ENCODE peak calls at places on chromosomes 3 and 15, in nine cellular contexts. N is psoas muscle; Z is stomach; H is PC-3; P is CD8-positive, alpha-beta memory T cell; S is Caco-2; R is SK-N-SH; W is tibial artery; G is breast epithelium. E is an unnamed sample. For H3K36me3 and H3K27me3, the result is how much of the 10 kb centered on the place peaks cover.

GRCh38 chr3:111961461-111962269 is 17.2 kb upstream of the ABHD10 start:
- DNase-seq in N (no peak), Z (no peak), H (no peak), P (no peak), S (no peak), R (no peak), W (no peak), G (no peak), E (no peak)

GRCh38 chr3:159929181-159929893 is 59.3 kb upstream of the IL12A start:
- DNase-seq in N (peak), Z (no peak), H (peak), P (no peak), S (peak), R (no peak), W (no peak), G (no peak), E (no peak)

GRCh38 chr15:44584162-44584749 is 47.3 kb downstream of the EIF3J start:
- DNase-seq in N (no peak), Z (peak), H (peak), P (peak), S (peak), R (peak), W (no peak), G (no peak), E (peak)

GRCh38 chr3:196965804-196966173 is 2.8 kb downstream of the PIGZ start:
- DNase-seq in N (no peak), Z (no peak), H (no peak), P (no peak), S (no peak), R (no peak), W (no peak), G (no peak), E (no peak)

GRCh38 chr15:58758141-58758540 is 8.6 kb upstream of the ADAM10 start:
- DNase-seq in N (no peak), Z (no peak), H (no peak), P (no peak), S (peak), R (peak), W (no peak), G (no peak), E (no peak)

GRCh38 chr3:182609575-182610156 is 183.6 kb upstream of the ATP11B start:
- DNase-seq in N (no peak), Z (peak), H (peak), P (no peak), S (no peak), R (no peak), W (no peak), G (no peak), E (no peak)

GRCh38 chr15:85318048-85318731 is 62.2 kb upstream of the AKAP13 start:
- DNase-seq in N (no peak), Z (peak), H (peak), P (no peak), S (peak), R (no peak), W (no peak), G (no peak), E (no peak)

GRCh38 chr3:16406175-16406574 is 107.3 kb downstream of the RFTN1 start:
- DNase-seq in N (no peak), Z (no peak), H (no peak), P (no peak), S (no peak), R (no peak), W (no peak), G (no peak), E (no peak)

GRCh38 chr3:50632450-50632849 is 15.5 kb downstream of the MAPKAPK3 start:
- DNase-seq in N (no peak), Z (no peak), H (peak), P (no peak), S (no peak), R (peak), W (no peak), G (no peak), E (no peak)

GRCh38 chr15:32750981-32751380 is 33.2 kb downstream of the GREM1 start:
- DNase-seq in N (no peak), Z (no peak), H (no peak), P (no peak), S (no peak), R (peak), W (no peak), G (no peak), E (no peak)

GRCh38 chr3:188407158-188407880 is 253.4 kb downstream of the LPP start:
- DNase-seq in N (no peak), Z (no peak), H (no peak), P (no peak), S (no peak), R (no peak), W (no peak), G (no peak), E (no peak)

GRCh38 chr3:39960515-39961403 is 151.3 kb downstream of the MYRIP start:
- DNase-seq in N (no peak), Z (no peak), H (no peak), P (no peak), S (no peak), R (no peak), W (peak), G (no peak), E (no peak)

GRCh38 chr3:38267689-38268477 is 2.3 kb downstream of the SLC22A13 start:
- DNase-seq in N (no peak), Z (no peak), H (no peak), P (no peak), S (no peak), R (no peak), W (no peak), G (no peak), E (peak)

DNA sequence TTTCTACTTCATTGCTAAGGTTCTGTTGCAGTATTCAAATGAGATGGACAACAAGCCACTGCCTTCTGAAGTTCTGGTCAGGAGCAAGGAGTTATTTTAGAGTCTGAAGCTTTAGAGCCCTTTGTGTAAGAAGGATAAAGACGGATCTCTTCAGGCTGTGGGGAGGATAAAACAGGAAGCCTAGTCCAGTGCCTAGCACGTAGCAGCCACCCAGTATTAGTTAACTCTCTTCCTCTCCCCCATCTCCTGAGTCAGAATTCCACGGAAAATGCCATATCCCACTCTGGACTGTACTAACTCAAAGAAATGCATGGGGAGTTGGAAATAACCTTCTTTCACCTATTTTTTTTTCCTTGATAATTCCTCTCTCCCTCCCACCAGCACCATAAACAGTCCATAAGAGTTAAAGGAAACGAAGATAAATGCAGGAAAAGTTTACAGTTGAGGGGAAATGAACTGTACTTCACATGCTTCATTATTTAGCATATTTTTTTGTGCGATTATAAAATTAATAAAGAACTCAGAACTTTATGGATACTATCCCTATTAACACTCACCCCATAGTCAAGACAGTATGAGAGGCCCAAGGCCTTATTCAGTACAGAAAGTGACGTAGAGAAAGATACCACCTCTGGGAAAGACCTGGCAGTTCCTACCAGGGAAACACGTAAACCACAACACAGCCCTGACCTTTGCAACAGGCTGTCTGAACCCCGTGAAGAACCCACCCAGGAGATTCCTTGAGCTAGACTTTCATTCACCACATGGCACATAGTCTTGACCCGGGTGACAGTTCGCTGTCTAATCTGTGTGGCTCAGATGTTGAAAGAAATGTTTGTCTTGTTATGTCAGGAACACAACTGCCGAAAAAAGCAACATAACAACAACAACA is 9.2 kb downstream of the IGF2BP2 start:
- DNase-seq in N (no peak), Z (no peak), H (no peak), P (no peak), S (no peak), R (no peak), W (no peak), G (no peak), E (no peak)
- H3K4me3 ChIP-seq in N (no peak), Z (no peak), H (no peak), P (no peak), S (no peak), R (peak), W (no peak), G (no peak), E (no peak)

GRCh38 chr15:66756220-66756769 is 54.3 kb downstream of the SMAD6 start:
- DNase-seq in N (no peak), Z (no peak), H (no peak), P (no peak), S (no peak), R (no peak), W (no peak), G (no peak), E (no peak)

GRCh38 chr15:66755298-66756068 is 53.4 kb downstream of the SMAD6 start:
- DNase-seq in N (no peak), Z (no peak), H (no peak), P (no peak), S (no peak), R (no peak), W (no peak), G (no peak), E (no peak)

GRCh38 chr15:66758844-66759243 is 56.8 kb downstream of the SMAD6 start:
- DNase-seq in N (no peak), Z (no peak), H (peak), P (no peak), S (no peak), R (no peak), W (no peak), G (no peak), E (no peak)

GRCh38 chr15:66757521-66757920 is 55.5 kb downstream of the SMAD6 start:
- DNase-seq in N (no peak), Z (no peak), H (no peak), P (no peak), S (no peak), R (no peak), W (no peak), G (no peak), E (no peak)

GRCh38 chr15:66757030-66757429 is 55.0 kb downstream of the SMAD6 start:
- DNase-seq in N (no peak), Z (no peak), H (no peak), P (no peak), S (no peak), R (no peak), W (no peak), G (no peak), E (no peak)
- H3K36me3 ChIP-seq in N (under half), Z (under half), H (under half), P (under half), S (under half), R (under half), W (under half), G (under half), E (under half)

GRCh38 chr15:77666296-77666660 is 33.6 kb upstream of the LINGO1 start:
- DNase-seq in N (no peak), Z (no peak), H (no peak), P (no peak), S (no peak), R (no peak), W (no peak), G (no peak), E (no peak)
- H3K27me3 ChIP-seq in N (under half), Z (under half), H (under half), P (under half), S (under half), R (under half), W (half or more), G (under half), E (under half)

GRCh38 chr3:162765524-162765923 is 1268.9 kb downstream of the OTOL1 start:
- DNase-seq in N (no peak), Z (no peak), H (no peak), P (no peak), S (no peak), R (no peak), W (no peak), G (no peak), E (no peak)
- H3K4me3 ChIP-seq in N (no peak), Z (no peak), H (no peak), P (no peak), S (no peak), R (no peak), W (no peak), G (no peak), E (no peak)

GRCh38 chr3:49305608-49306007 is 28.6 kb upstream of the C3orf62 start:
- DNase-seq in N (no peak), Z (no peak), H (no peak), P (no peak), S (no peak), R (no peak), W (no peak), G (no peak), E (no peak)
- H3K36me3 ChIP-seq in N (under half), Z (half or more), H (under half), P (under half), S (under half), R (under half), W (half or more), G (under half), E (under half)

DNA sequence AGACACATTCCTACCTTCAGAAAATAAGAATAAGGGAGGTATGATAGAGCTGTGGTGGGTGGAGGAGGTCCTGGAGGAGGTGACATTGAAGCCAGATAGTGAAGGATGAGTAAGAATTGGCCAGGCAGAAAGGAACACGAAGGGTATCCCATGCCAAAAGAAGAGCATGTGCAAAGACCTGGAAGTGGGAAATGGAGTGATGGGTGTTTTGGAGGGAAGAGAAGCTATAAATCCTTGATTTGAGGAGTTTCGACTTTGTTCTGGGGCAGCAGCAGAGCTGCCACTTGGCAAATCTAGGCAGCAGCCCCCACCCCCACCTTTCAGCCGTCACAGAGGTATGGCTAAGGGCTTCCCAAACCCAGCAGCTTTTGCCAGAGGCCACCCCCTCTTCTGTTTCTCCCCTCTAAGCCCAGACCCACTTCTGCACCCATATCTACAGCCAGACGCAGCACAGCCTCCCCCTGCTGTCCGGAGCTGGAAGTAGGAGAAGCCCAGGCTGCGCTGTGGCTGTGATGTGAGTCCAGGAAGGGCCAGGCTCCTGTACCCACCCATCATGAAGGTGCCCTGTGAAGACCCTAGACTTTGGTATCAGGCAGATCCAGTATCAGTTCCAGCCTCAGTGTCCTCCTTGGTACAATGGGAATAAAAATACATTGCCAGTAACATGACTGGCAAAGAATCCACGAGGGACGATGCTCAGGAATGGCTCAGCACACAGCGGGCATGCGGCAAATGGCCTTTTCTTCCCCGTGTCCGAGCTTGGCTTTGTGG is 188.7 kb upstream of the LINGO1 start:
- DNase-seq in N (no peak), Z (peak), H (peak), P (no peak), S (peak), R (peak), W (no peak), G (no peak), E (peak)
- H3K27me3 ChIP-seq in N (under half), Z (under half), H (under half), P (under half), S (under half), R (under half), W (half or more), G (half or more), E (under half)

E was measured in H7.